ENCODE peak calls at places on chromosomes 3 and 15, in five cellular contexts. N, I, E, V and R are unnamed samples.

GRCh38 chr3:24013843-24014242 is 68.8 kb downstream of the NR1D2 start:
- DNase-seq in I (no peak), E (no peak), N (no peak), V (no peak), R (no peak)

GRCh38 chr3:120151796-120152195 is 57.5 kb upstream of the GSK3B start:
- DNase-seq in N (no peak), I (no peak), V (no peak), E (no peak), R (no peak)

GRCh38 chr3:128854382-128854939 is 25.0 kb upstream of the ACAD9 start:
- DNase-seq in V (no peak), I (no peak), E (no peak), N (no peak), R (no peak)

GRCh38 chr15:82139823-82140268 is 94.0 kb upstream of the MEX3B start:
- DNase-seq in V (peak), I (no peak), E (peak), N (peak), R (no peak)

GRCh38 chr15:52481915-52482314 is 46.8 kb downstream of the MYO5A start:
- DNase-seq in I (no peak), E (peak), V (no peak), N (no peak), R (peak)

GRCh38 chr3:100075731-100076543 is 38.4 kb downstream of the FILIP1L start:
- DNase-seq in I (no peak), V (peak), E (no peak), N (peak), R (no peak)

GRCh38 chr3:146517684-146518435 is 26.5 kb downstream of the PLSCR1 start:
- DNase-seq in V (no peak), E (no peak), N (no peak), I (no peak), R (no peak)

GRCh38 chr15:56981160-56981559 is 62.7 kb downstream of the TCF12 start:
- DNase-seq in I (no peak), E (no peak), N (no peak), V (no peak), R (no peak)

GRCh38 chr3:76383781-76384180 is 598.4 kb upstream of the ZNF717 start:
- DNase-seq in N (no peak), I (no peak), E (no peak), V (no peak), R (no peak)

GRCh38 chr3:23697416-23697815 is 108.3 kb upstream of the UBE2E1 start:
- DNase-seq in I (no peak), V (no peak), N (no peak), E (no peak), R (no peak)

GRCh38 chr15:95946946-95947345 is 383.6 kb upstream of the NR2F2 start:
- DNase-seq in N (no peak), V (no peak), I (no peak), E (no peak), R (no peak)

GRCh38 chr3:10601131-10601856 is 95.9 kb upstream of the ATP2B2 start:
- DNase-seq in V (no peak), E (no peak), I (no peak), N (no peak), R (no peak)
- TF ChIP-seq SP1 in V (no peak), E (no peak), I (no peak), N (no peak), R (no peak)

GRCh38 chr3:64861684-64862083 is 173.9 kb upstream of the ADAMTS9 start:
- DNase-seq in E (no peak), N (no peak), I (no peak), V (no peak), R (no peak)
- TF ChIP-seq RAD21 in E (no peak), N (no peak), I (no peak), V (no peak), R (no peak)

GRCh38 chr3:157163554-157163953 is 3.6 kb upstream of the CCNL1 start:
- DNase-seq in E (no peak), I (no peak), N (no peak), V (no peak), R (no peak)

GRCh38 chr3:157157836-157158235 is 2.1 kb downstream of the CCNL1 start:
- DNase-seq in N (no peak), I (no peak), V (no peak), E (no peak), R (no peak)

GRCh38 chr3:157159762-157160651 is at the start of gene CCNL1:
- DNase-seq in N (peak), I (peak), V (peak), E (peak), R (peak)

GRCh38 chr3:157159037-157159761 is 748 bp downstream of the CCNL1 start:
- DNase-seq in V (no peak), E (no peak), N (peak), I (no peak), R (no peak)

GRCh38 chr3:157160652-157161480 is 919 bp upstream of the CCNL1 start:
- DNase-seq in I (no peak), V (no peak), E (peak), N (peak), R (no peak)
- TF ChIP-seq SP1 in I (no peak), V (no peak), E (no peak), N (no peak), R (peak)

GRCh38 chr15:75348034-75348562 is 1.3 kb downstream of the NEIL1 start:
- DNase-seq in V (peak), N (no peak), E (no peak), I (no peak), R (no peak)

GRCh38 chr15:75348563-75349350 is 1.9 kb downstream of the NEIL1 start:
- DNase-seq in I (no peak), N (no peak), V (peak), E (no peak), R (no peak)

GRCh38 chr15:75349851-75350588 is 3.2 kb downstream of the NEIL1 start:
- DNase-seq in E (no peak), N (no peak), I (no peak), V (no peak), R (peak)

GRCh38 chr15:75347222-75348033 is 589 bp downstream of the NEIL1 start:
- DNase-seq in I (no peak), N (no peak), V (peak), E (peak), R (no peak)

GRCh38 chr15:75346796-75347221 is at the start of gene NEIL1:
- DNase-seq in I (no peak), N (no peak), E (peak), V (peak), R (no peak)
- TF ChIP-seq RAD21 in I (no peak), N (no peak), E (no peak), V (no peak), R (no peak)

DNA sequence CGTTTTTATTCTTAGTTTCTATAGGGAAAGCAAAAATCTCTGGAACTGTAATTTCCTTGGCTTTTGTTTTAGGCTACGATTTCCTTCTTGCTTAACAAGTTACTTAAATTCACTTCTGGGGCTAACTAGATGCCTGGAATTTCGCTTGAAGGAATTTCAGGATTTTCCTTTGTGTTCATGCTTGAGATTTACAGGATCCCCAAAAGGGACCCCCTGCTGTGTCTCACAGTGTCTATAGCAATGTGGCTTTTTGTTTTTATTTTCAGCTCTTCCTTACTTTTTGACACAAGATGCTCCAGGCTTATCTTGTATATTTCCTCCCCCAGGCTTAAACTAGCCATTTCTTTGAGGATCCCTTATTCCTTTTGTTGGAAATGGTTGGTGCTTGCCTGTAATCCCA is 95.5 kb upstream of the DPPA4 start:
- DNase-seq in I (peak), V (no peak), E (no peak), N (no peak), R (no peak)
- TF ChIP-seq SP1 in I (peak), V (no peak), E (no peak), N (no peak), R (no peak)

GRCh38 chr3:137035631-137036030 is 77.8 kb downstream of the IL20RB start:
- DNase-seq in I (no peak), E (peak), N (peak), V (peak), R (no peak)
- TF ChIP-seq RAD21 in I (peak), E (peak), N (no peak), V (peak), R (peak)

DNA sequence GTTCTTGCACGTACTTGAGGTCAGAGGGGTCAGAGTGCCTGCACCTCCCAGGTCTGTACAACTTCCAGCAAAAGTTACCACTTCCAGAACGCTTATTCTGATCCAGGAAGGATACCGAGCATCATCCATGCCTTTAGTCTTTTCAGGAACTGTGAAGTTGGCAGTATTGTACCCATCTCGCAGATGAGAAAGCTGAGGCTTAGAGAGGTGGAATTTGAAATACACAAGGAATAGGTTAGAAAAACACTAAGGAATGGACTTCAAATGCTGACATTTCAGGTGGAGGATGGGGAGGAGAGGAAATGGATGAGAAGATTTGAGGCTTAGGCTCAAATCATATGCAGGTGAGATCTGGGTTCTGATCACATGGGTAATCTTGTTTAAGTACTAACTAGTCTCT is 11.2 kb downstream of the ESYT3 start:
- DNase-seq in V (no peak), N (no peak), I (no peak), E (no peak), R (no peak)
- TF ChIP-seq SP1 in V (no peak), N (no peak), I (no peak), E (no peak), R (no peak)

GRCh38 chr3:195897853-195898415 is 10.4 kb downstream of the TNK2 start:
- DNase-seq in N (no peak), E (no peak), V (no peak), I (no peak), R (no peak)
- TF ChIP-seq RAD21 in N (no peak), E (no peak), V (no peak), I (no peak), R (no peak)

DNA sequence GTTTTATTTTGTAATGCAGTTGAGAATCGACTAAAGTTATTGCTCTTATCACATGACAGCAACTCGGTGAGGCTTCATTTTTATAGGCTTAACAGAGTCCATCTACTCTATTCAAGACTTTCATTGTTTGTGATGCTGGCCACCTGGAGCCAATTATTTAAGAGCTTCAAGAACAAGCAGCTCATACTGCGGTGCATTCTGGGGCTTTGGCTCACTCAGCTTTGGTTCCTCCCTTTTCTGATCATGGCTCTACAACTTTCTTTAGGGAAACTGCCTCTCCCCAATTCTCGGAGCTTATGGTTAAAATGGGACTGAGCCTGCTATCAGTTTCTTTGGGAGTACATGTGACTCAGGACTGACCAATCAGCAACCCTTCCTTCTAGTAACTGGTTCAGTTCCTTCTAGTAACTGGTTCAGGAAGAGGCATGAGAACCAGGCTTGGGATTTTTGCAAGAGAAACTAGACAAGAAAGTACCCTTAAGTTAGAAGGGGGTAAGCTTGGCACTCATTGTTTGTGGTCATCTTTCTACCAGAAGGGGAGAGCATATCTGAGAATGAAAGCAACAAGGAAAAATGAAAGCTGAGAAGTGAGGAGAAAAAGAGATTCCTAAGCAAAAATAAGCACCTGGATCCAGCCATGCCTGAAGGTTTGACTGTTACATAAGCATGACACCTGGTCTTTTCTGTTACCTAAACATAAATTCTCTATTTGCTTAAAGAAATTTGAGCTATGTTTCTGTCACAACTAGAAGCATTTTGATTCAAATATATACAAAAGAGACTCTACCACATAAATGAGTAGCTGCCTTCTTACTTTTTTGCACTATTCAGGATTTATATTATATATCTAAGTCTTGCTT is 24.1 kb upstream of the ARHGEF3 start:
- DNase-seq in N (no peak), I (no peak), V (no peak), E (no peak), R (no peak)
- TF ChIP-seq SP1 in N (no peak), I (no peak), V (no peak), E (no peak), R (no peak)